ENCODE peak calls at places on chromosome 15, in seven cellular contexts. One of them, this sample, is unnamed.

GRCh38 chr15:66898656-66899402 is 166.6 kb upstream of the SMAD3 start:
- DNase-seq in K562: no peak
- DNase-seq in HCT116: no peak
- DNase-seq in H1: no peak
- DNase-seq in HepG2: no peak
- DNase-seq in GM12878: no peak
- DNase-seq in SK-N-SH: no peak
- DNase-seq in this sample: no peak

GRCh38 chr15:83835384-83836010 is 181.6 kb downstream of the ADAMTSL3 start:
- DNase-seq in K562: no peak
- DNase-seq in HCT116: no peak
- DNase-seq in H1: no peak
- DNase-seq in HepG2: no peak
- DNase-seq in GM12878: no peak
- DNase-seq in SK-N-SH: no peak
- DNase-seq in this sample: no peak

GRCh38 chr15:59191855-59192237 is 14.8 kb upstream of the LDHAL6B start:
- DNase-seq in K562: no peak
- DNase-seq in HCT116: peak; percentile 55
- DNase-seq in H1: no peak
- DNase-seq in HepG2: no peak
- DNase-seq in GM12878: no peak
- DNase-seq in SK-N-SH: no peak
- DNase-seq in this sample: no peak

GRCh38 chr15:82830427-82831173 is 21.2 kb downstream of the WHAMM start:
- DNase-seq in K562: no peak
- DNase-seq in HCT116: no peak
- DNase-seq in H1: no peak
- DNase-seq in HepG2: no peak
- DNase-seq in GM12878: no peak
- DNase-seq in SK-N-SH: no peak
- DNase-seq in this sample: no peak

GRCh38 chr15:83205725-83206324 is 1.8 kb downstream of the HDGFL3 start:
- DNase-seq in K562: no peak
- DNase-seq in HCT116: no peak
- DNase-seq in H1: no peak
- DNase-seq in HepG2: no peak
- DNase-seq in GM12878: no peak
- DNase-seq in SK-N-SH: peak; percentile 26
- DNase-seq in this sample: no peak

GRCh38 chr15:40282144-40282869 is 557 bp downstream of the ANKRD63 start:
- DNase-seq in K562: peak; percentile 80
- DNase-seq in HCT116: no peak
- DNase-seq in H1: no peak
- DNase-seq in HepG2: peak; percentile 30
- DNase-seq in GM12878: no peak
- DNase-seq in SK-N-SH: peak; percentile 86
- DNase-seq in this sample: peak; percentile 52

GRCh38 chr15:71581406-71581930 is 228.9 kb upstream of the NR2E3 start:
- DNase-seq in K562: no peak
- DNase-seq in HCT116: no peak
- DNase-seq in H1: no peak
- DNase-seq in HepG2: no peak
- DNase-seq in GM12878: no peak
- DNase-seq in SK-N-SH: no peak
- DNase-seq in this sample: no peak

GRCh38 chr15:33153548-33153947 is 41.0 kb downstream of the FMN1 start:
- DNase-seq in K562: no peak
- DNase-seq in HCT116: no peak
- DNase-seq in H1: no peak
- DNase-seq in HepG2: no peak
- DNase-seq in GM12878: no peak
- DNase-seq in SK-N-SH: no peak
- DNase-seq in this sample: no peak

GRCh38 chr15:41501961-41502786 is 8.5 kb downstream of the ITPKA start:
- DNase-seq in K562: no peak
- DNase-seq in HCT116: no peak
- DNase-seq in H1: no peak
- DNase-seq in HepG2: no peak
- DNase-seq in GM12878: no peak
- DNase-seq in SK-N-SH: peak; percentile 62
- DNase-seq in this sample: no peak
- TF ChIP-seq JUND in K562: no peak
- TF ChIP-seq JUND in HCT116: no peak
- TF ChIP-seq JUND in H1: no peak
- TF ChIP-seq JUND in HepG2: no peak
- TF ChIP-seq JUND in GM12878: no peak
- TF ChIP-seq JUND in SK-N-SH: no peak
- TF ChIP-seq JUND in this sample: no peak

DNA sequence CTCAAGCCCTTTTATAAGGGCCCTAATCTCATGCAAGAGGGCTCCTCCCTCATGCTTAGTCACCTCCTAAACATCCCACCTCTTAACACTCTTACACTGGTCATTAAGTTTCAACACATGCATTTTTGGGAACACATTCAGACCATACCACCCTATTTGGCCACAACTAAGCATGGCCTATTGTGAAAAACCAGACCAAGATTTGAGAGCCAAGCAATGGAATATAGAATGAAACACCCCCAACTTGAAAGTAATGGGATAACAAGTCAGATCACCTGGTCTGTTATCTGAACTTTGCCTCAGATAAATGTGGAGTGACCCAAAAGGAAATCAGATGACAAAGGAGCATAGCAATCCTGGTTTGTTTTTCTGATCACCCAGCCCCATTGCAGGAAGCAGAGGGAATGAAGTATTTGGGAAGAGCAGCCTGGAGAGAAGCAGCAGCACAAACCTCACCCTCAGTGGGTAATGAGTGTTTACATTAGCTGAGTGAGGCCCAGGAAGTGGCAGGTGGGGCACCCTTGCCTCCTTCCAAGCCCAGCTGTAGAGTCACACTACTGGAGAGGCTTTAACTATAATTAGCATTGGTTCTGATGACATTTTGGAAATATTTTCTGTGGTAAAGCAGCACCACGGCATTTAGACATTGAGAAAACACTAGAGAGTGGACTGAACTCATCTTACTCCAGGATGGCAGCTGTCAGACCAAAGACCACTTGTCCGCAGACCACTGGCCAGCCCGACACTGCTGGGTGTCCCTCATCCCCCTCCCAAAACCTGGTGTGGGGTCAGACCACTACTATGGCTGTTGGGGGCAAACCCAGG is 48.8 kb upstream of the PRTG start:
- DNase-seq in K562: no peak
- DNase-seq in HCT116: no peak
- DNase-seq in H1: no peak
- DNase-seq in HepG2: no peak
- DNase-seq in GM12878: no peak
- DNase-seq in SK-N-SH: no peak
- DNase-seq in this sample: no peak
- TF ChIP-seq JUND in K562: no peak
- TF ChIP-seq JUND in HCT116: no peak
- TF ChIP-seq JUND in H1: no peak
- TF ChIP-seq JUND in HepG2: no peak
- TF ChIP-seq JUND in GM12878: no peak
- TF ChIP-seq JUND in SK-N-SH: no peak
- TF ChIP-seq JUND in this sample: no peak

DNA sequence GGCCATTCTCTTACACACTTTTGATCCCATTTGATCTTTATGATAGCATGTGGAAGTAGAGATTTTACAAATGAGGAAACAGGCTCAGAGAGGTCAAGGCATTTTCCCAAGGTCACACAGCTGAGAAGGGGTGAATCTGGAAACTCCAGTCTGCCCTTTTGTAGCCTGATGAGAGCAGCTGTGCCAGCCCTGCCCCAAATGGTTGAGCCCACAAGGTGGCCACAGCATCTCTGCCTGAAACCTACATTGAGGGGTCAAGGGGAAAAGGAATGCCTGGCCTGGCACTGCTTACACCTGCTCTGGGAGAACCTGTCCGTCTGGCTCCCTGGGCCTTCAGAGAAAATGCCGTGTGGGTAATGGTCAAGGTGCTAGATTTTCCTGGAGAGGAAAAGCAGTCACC is 200.2 kb upstream of the LINGO1 start:
- DNase-seq in K562: no peak
- DNase-seq in HCT116: no peak
- DNase-seq in H1: no peak
- DNase-seq in HepG2: no peak
- DNase-seq in GM12878: no peak
- DNase-seq in SK-N-SH: no peak
- DNase-seq in this sample: no peak
- TF ChIP-seq JUND in K562: no peak
- TF ChIP-seq JUND in HCT116: no peak
- TF ChIP-seq JUND in H1: no peak
- TF ChIP-seq JUND in HepG2: no peak
- TF ChIP-seq JUND in GM12878: no peak
- TF ChIP-seq JUND in SK-N-SH: no peak
- TF ChIP-seq JUND in this sample: no peak

GRCh38 chr15:60912984-60913697 is 316.0 kb downstream of the RORA start:
- DNase-seq in K562: no peak
- DNase-seq in HCT116: no peak
- DNase-seq in H1: no peak
- DNase-seq in HepG2: no peak
- DNase-seq in GM12878: no peak
- DNase-seq in SK-N-SH: no peak
- DNase-seq in this sample: no peak
- TF ChIP-seq JUND in K562: no peak
- TF ChIP-seq JUND in HCT116: no peak
- TF ChIP-seq JUND in H1: no peak
- TF ChIP-seq JUND in HepG2: no peak
- TF ChIP-seq JUND in GM12878: no peak
- TF ChIP-seq JUND in SK-N-SH: no peak
- TF ChIP-seq JUND in this sample: no peak

GRCh38 chr15:65375871-65376552 is 1.8 kb downstream of the IGDCC3 start:
- DNase-seq in K562: no peak
- DNase-seq in HCT116: no peak
- DNase-seq in H1: no peak
- DNase-seq in HepG2: no peak
- DNase-seq in GM12878: no peak
- DNase-seq in SK-N-SH: no peak
- DNase-seq in this sample: peak; percentile 42

GRCh38 chr15:65374831-65375401 is 2.9 kb downstream of the IGDCC3 start:
- DNase-seq in K562: no peak
- DNase-seq in HCT116: no peak
- DNase-seq in H1: no peak
- DNase-seq in HepG2: no peak
- DNase-seq in GM12878: no peak
- DNase-seq in SK-N-SH: no peak
- DNase-seq in this sample: peak; percentile 40

GRCh38 chr15:65373163-65373651 is 4.6 kb downstream of the IGDCC3 start:
- DNase-seq in K562: no peak
- DNase-seq in HCT116: no peak
- DNase-seq in H1: no peak
- DNase-seq in HepG2: peak; percentile 38
- DNase-seq in GM12878: no peak
- DNase-seq in SK-N-SH: no peak
- DNase-seq in this sample: no peak

GRCh38 chr15:65372787-65373067 is 5.1 kb downstream of the IGDCC3 start:
- DNase-seq in K562: no peak
- DNase-seq in HCT116: no peak
- DNase-seq in H1: no peak
- DNase-seq in HepG2: no peak
- DNase-seq in GM12878: no peak
- DNase-seq in SK-N-SH: no peak
- DNase-seq in this sample: no peak

DNA sequence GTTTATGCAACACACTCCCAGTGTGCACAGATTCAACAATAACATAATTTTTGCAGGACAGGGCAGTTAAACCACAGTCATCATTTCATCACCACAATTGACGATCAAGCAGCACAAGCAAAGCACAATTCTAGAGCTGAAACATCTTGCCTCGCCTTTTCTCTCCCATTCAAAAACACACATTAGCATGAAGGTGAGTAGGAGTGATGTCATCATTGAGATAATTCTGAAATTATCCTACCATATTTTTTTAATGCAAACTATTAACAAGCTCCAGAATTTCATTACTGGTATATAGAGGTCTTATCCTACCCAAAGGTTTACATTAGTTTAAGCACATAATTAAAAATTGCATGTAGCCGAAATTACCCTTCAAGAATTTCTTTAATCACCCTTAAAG is 3.5 kb downstream of the IGDCC3 start:
- DNase-seq in K562: no peak
- DNase-seq in HCT116: no peak
- DNase-seq in H1: no peak
- DNase-seq in HepG2: no peak
- DNase-seq in GM12878: no peak
- DNase-seq in SK-N-SH: no peak
- DNase-seq in this sample: no peak
- TF ChIP-seq JUND in K562: no peak
- TF ChIP-seq JUND in HCT116: no peak
- TF ChIP-seq JUND in H1: no peak
- TF ChIP-seq JUND in HepG2: no peak
- TF ChIP-seq JUND in GM12878: no peak
- TF ChIP-seq JUND in SK-N-SH: no peak
- TF ChIP-seq JUND in this sample: no peak

This sample was measured in T47D.